ENCODE peak calls at places on chromosomes 2 and 18, in six cellular contexts. N is GM10248, H is NCI-H1092, O is Peyer's patch, L is right cardiac atrium, Q is brain pericyte. P is an unnamed sample.

GRCh38 chr18:7812431-7813063 is 245.4 kb downstream of the PTPRM start:
- DNase-seq in N (no peak), H (no peak), O (no peak), L (no peak), Q (no peak), P (no peak)

GRCh38 chr2:11710210-11710609 is 36.2 kb upstream of the LPIN1 start:
- DNase-seq in N (no peak), H (no peak), O (no peak), L (no peak), Q (no peak), P (no peak)

GRCh38 chr2:105261061-105261460 is 19.5 kb downstream of the GPR45 start:
- DNase-seq in N (no peak), H (no peak), O (no peak), L (no peak), Q (peak), P (no peak)

GRCh38 chr2:109125595-109126500 is 3.2 kb upstream of the SH3RF3 start:
- DNase-seq in N (no peak), H (no peak), O (no peak), L (no peak), Q (no peak), P (no peak)

GRCh38 chr2:105262662-105263091 is 21.1 kb downstream of the GPR45 start:
- DNase-seq in N (no peak), H (no peak), O (no peak), L (no peak), Q (no peak), P (no peak)

GRCh38 chr2:10548626-10549025 is 100.5 kb upstream of the ODC1 start:
- DNase-seq in N (no peak), H (no peak), O (no peak), L (no peak), Q (no peak), P (no peak)

GRCh38 chr18:69648486-69648885 is 247.8 kb downstream of the DOK6 start:
- DNase-seq in N (no peak), H (peak), O (no peak), L (no peak), Q (no peak), P (no peak)

GRCh38 chr18:29979884-29980283 is 1062.7 kb downstream of the DSC3 start:
- DNase-seq in N (no peak), H (no peak), O (no peak), L (no peak), Q (no peak), P (no peak)

GRCh38 chr2:151774506-151774905 is 40.2 kb upstream of the NEB start:
- DNase-seq in N (no peak), H (no peak), O (no peak), L (no peak), Q (no peak), P (no peak)

GRCh38 chr2:98608962-98609604 is 694 bp downstream of the UNC50 start:
- DNase-seq in N (no peak), H (no peak), O (no peak), L (peak), Q (no peak), P (no peak)

GRCh38 chr2:237864940-237865622 is 5.7 kb downstream of the RAMP1 start:
- DNase-seq in N (no peak), H (no peak), O (no peak), L (no peak), Q (no peak), P (no peak)

GRCh38 chr18:54240629-54241107 is 16.2 kb upstream of the MBD2 start:
- DNase-seq in N (no peak), H (no peak), O (no peak), L (peak), Q (no peak), P (no peak)

GRCh38 chr18:8426401-8426800 is 182.8 kb upstream of the RAB12 start:
- DNase-seq in N (no peak), H (no peak), O (no peak), L (no peak), Q (no peak), P (peak)

GRCh38 chr2:163736433-163737168 is 793 bp upstream of the FIGN start:
- DNase-seq in N (peak), H (peak), O (no peak), L (peak), Q (no peak), P (peak)

GRCh38 chr2:232795920-232796319 is 19.6 kb upstream of the KCNJ13 start:
- DNase-seq in N (no peak), H (no peak), O (no peak), L (no peak), Q (no peak), P (no peak)

GRCh38 chr2:96913398-96914202 is 43.7 kb upstream of the SEMA4C start:
- DNase-seq in N (peak), H (no peak), O (peak), L (no peak), Q (no peak), P (no peak)

GRCh38 chr2:74503506-74504475 is 3.7 kb downstream of the PCGF1 start:
- DNase-seq in N (no peak), H (no peak), O (no peak), L (no peak), Q (no peak), P (no peak)

GRCh38 chr18:49500136-49500921 is 13.3 kb upstream of the C18orf32 start:
- DNase-seq in N (no peak), H (no peak), O (no peak), L (no peak), Q (no peak), P (no peak)

GRCh38 chr2:11659866-11660265 is 10.1 kb downstream of the NTSR2 start:
- DNase-seq in N (no peak), H (no peak), O (no peak), L (no peak), Q (no peak), P (no peak)

GRCh38 chr2:176814740-176815367 is 397.7 kb upstream of the HNRNPA3 start:
- DNase-seq in N (peak), H (no peak), O (no peak), L (no peak), Q (no peak), P (no peak)

GRCh38 chr2:224429441-224429810 is 27.5 kb upstream of the FAM124B start:
- DNase-seq in N (no peak), H (no peak), O (no peak), L (no peak), Q (no peak), P (no peak)

GRCh38 chr2:54287532-54287931 is 31.5 kb upstream of the TSPYL6 start:
- DNase-seq in N (no peak), H (no peak), O (no peak), L (peak), Q (no peak), P (no peak)

GRCh38 chr18:26159353-26159752 is 25.7 kb downstream of the PSMA8 start:
- DNase-seq in N (peak), H (no peak), O (no peak), L (no peak), Q (no peak), P (no peak)

GRCh38 chr2:129460643-129461198 is 518.7 kb upstream of the RAB6C start:
- DNase-seq in N (no peak), H (no peak), O (no peak), L (no peak), Q (no peak), P (no peak)

GRCh38 chr2:3585239-3586109 is 9.4 kb upstream of the COLEC11 start:
- DNase-seq in N (no peak), H (no peak), O (no peak), L (peak), Q (peak), P (peak)

GRCh38 chr2:186716899-186717811 is 23.3 kb downstream of the FAM171B start:
- DNase-seq in N (no peak), H (no peak), O (no peak), L (no peak), Q (no peak), P (no peak)

P was measured in colonic mucosa.